ENCODE peak calls at places on chromosomes 7 and 10, in nine cellular contexts. One of them, this sample, is unnamed.

GRCh38 chr7:118872568-118872967 is 648.1 kb downstream of the ANKRD7 start:
- DNase-seq in BE2C: no peak
- DNase-seq in PC-3: peak
- DNase-seq in MV-4-11: no peak
- DNase-seq in activated T-cell treated with anti-CD3 and anti-CD28 coated beads, Interleukin-2, amount 50 U/mL, for 1 hour: no peak
- DNase-seq in activated gamma-delta T cell treated with Interleukin-2 at 50 U/mL for 16 hours: no peak
- DNase-seq in fibroblast of pulmonary artery: no peak
- DNase-seq in upper lobe of right lung: no peak
- DNase-seq in AG10803: no peak
- DNase-seq in this sample: no peak

GRCh38 chr7:143408686-143409551 is at the start of gene EPHA1:
- DNase-seq in upper lobe of right lung: peak
- DNase-seq in BE2C: no peak
- DNase-seq in activated gamma-delta T cell treated with Interleukin-2 at 50 U/mL for 16 hours: peak
- DNase-seq in fibroblast of pulmonary artery: no peak
- DNase-seq in AG10803: no peak
- DNase-seq in MV-4-11: peak
- DNase-seq in PC-3: peak
- DNase-seq in activated T-cell treated with anti-CD3 and anti-CD28 coated beads, Interleukin-2, amount 50 U/mL, for 1 hour: peak
- DNase-seq in this sample: peak

GRCh38 chr7:157412021-157412443 is 75.2 kb downstream of the DNAJB6 start:
- DNase-seq in MV-4-11: peak
- DNase-seq in AG10803: peak
- DNase-seq in BE2C: no peak
- DNase-seq in activated T-cell treated with anti-CD3 and anti-CD28 coated beads, Interleukin-2, amount 50 U/mL, for 1 hour: peak
- DNase-seq in PC-3: peak
- DNase-seq in upper lobe of right lung: no peak
- DNase-seq in fibroblast of pulmonary artery: peak
- DNase-seq in activated gamma-delta T cell treated with Interleukin-2 at 50 U/mL for 16 hours: no peak
- DNase-seq in this sample: peak

GRCh38 chr7:106110238-106110560 is 1.9 kb downstream of the SYPL1 start:
- DNase-seq in AG10803: peak
- DNase-seq in activated T-cell treated with anti-CD3 and anti-CD28 coated beads, Interleukin-2, amount 50 U/mL, for 1 hour: no peak
- DNase-seq in MV-4-11: no peak
- DNase-seq in BE2C: no peak
- DNase-seq in activated gamma-delta T cell treated with Interleukin-2 at 50 U/mL for 16 hours: no peak
- DNase-seq in fibroblast of pulmonary artery: peak
- DNase-seq in upper lobe of right lung: no peak
- DNase-seq in PC-3: peak
- DNase-seq in this sample: no peak

GRCh38 chr10:14448197-14448763 is 117.6 kb upstream of the FRMD4A start:
- DNase-seq in AG10803: no peak
- DNase-seq in BE2C: no peak
- DNase-seq in upper lobe of right lung: no peak
- DNase-seq in activated gamma-delta T cell treated with Interleukin-2 at 50 U/mL for 16 hours: no peak
- DNase-seq in fibroblast of pulmonary artery: no peak
- DNase-seq in activated T-cell treated with anti-CD3 and anti-CD28 coated beads, Interleukin-2, amount 50 U/mL, for 1 hour: no peak
- DNase-seq in PC-3: no peak
- DNase-seq in MV-4-11: no peak
- DNase-seq in this sample: no peak

GRCh38 chr10:99875473-99875872 is 93.0 kb downstream of the ABCC2 start:
- DNase-seq in activated T-cell treated with anti-CD3 and anti-CD28 coated beads, Interleukin-2, amount 50 U/mL, for 1 hour: no peak
- DNase-seq in PC-3: no peak
- DNase-seq in activated gamma-delta T cell treated with Interleukin-2 at 50 U/mL for 16 hours: no peak
- DNase-seq in fibroblast of pulmonary artery: no peak
- DNase-seq in BE2C: no peak
- DNase-seq in upper lobe of right lung: no peak
- DNase-seq in AG10803: no peak
- DNase-seq in MV-4-11: no peak
- DNase-seq in this sample: no peak

GRCh38 chr10:127278001-127278400 is 81.6 kb upstream of the INSYN2A start:
- DNase-seq in upper lobe of right lung: no peak
- DNase-seq in PC-3: peak
- DNase-seq in AG10803: peak
- DNase-seq in activated T-cell treated with anti-CD3 and anti-CD28 coated beads, Interleukin-2, amount 50 U/mL, for 1 hour: no peak
- DNase-seq in MV-4-11: no peak
- DNase-seq in activated gamma-delta T cell treated with Interleukin-2 at 50 U/mL for 16 hours: no peak
- DNase-seq in BE2C: no peak
- DNase-seq in fibroblast of pulmonary artery: peak
- DNase-seq in this sample: no peak

GRCh38 chr7:158098125-158099030 is 489.2 kb downstream of the PTPRN2 start:
- DNase-seq in activated gamma-delta T cell treated with Interleukin-2 at 50 U/mL for 16 hours: no peak
- DNase-seq in AG10803: no peak
- DNase-seq in BE2C: no peak
- DNase-seq in MV-4-11: no peak
- DNase-seq in activated T-cell treated with anti-CD3 and anti-CD28 coated beads, Interleukin-2, amount 50 U/mL, for 1 hour: no peak
- DNase-seq in PC-3: no peak
- DNase-seq in fibroblast of pulmonary artery: no peak
- DNase-seq in upper lobe of right lung: peak
- DNase-seq in this sample: no peak

GRCh38 chr7:23449941-23450340 is 20.4 kb downstream of the IGF2BP3 start:
- DNase-seq in PC-3: no peak
- DNase-seq in BE2C: no peak
- DNase-seq in activated gamma-delta T cell treated with Interleukin-2 at 50 U/mL for 16 hours: no peak
- DNase-seq in MV-4-11: peak
- DNase-seq in activated T-cell treated with anti-CD3 and anti-CD28 coated beads, Interleukin-2, amount 50 U/mL, for 1 hour: no peak
- DNase-seq in AG10803: no peak
- DNase-seq in fibroblast of pulmonary artery: no peak
- DNase-seq in upper lobe of right lung: no peak
- DNase-seq in this sample: no peak

GRCh38 chr10:130686680-130687300 is 550.6 kb downstream of the GLRX3 start:
- DNase-seq in BE2C: no peak
- DNase-seq in activated gamma-delta T cell treated with Interleukin-2 at 50 U/mL for 16 hours: no peak
- DNase-seq in activated T-cell treated with anti-CD3 and anti-CD28 coated beads, Interleukin-2, amount 50 U/mL, for 1 hour: no peak
- DNase-seq in fibroblast of pulmonary artery: no peak
- DNase-seq in MV-4-11: no peak
- DNase-seq in AG10803: no peak
- DNase-seq in upper lobe of right lung: no peak
- DNase-seq in PC-3: peak
- DNase-seq in this sample: no peak

GRCh38 chr10:62426086-62426485 is 51.9 kb downstream of the ZNF365 start:
- DNase-seq in activated gamma-delta T cell treated with Interleukin-2 at 50 U/mL for 16 hours: no peak
- DNase-seq in upper lobe of right lung: no peak
- DNase-seq in AG10803: no peak
- DNase-seq in fibroblast of pulmonary artery: no peak
- DNase-seq in BE2C: no peak
- DNase-seq in PC-3: peak
- DNase-seq in activated T-cell treated with anti-CD3 and anti-CD28 coated beads, Interleukin-2, amount 50 U/mL, for 1 hour: no peak
- DNase-seq in MV-4-11: no peak
- DNase-seq in this sample: peak